ENCODE peak calls at places on chromosomes 16 and 17, in nine cellular contexts. K, X, Z, R, P, M, V, A and B are unnamed samples.

GRCh38 chr17:41520821-41521521 is 2.3 kb upstream of the KRT15 start:
- DNase-seq in K (peak; percentile 91), X (no peak), Z (no peak), R (no peak), P (no peak), M (peak; percentile 24), V (no peak), A (peak; percentile 36), B (no peak)

GRCh38 chr17:58121925-58122324 is 26.3 kb upstream of the OR4D1 start:
- DNase-seq in K (peak; percentile 71), X (no peak), Z (no peak), R (peak; percentile 53), P (no peak), M (peak; percentile 10), V (peak; percentile 29), A (peak; percentile 35), B (peak; percentile 23)

GRCh38 chr17:5181509-5182305 is 10.0 kb downstream of the ZNF594 start:
- DNase-seq in K (no peak), X (no peak), Z (no peak), R (no peak), P (no peak), M (no peak), V (no peak), A (no peak), B (no peak)

GRCh38 chr17:51260237-51260959 is at the start of gene UTP18:
- DNase-seq in K (peak; percentile 99), X (peak; percentile 87), Z (peak; percentile 98), R (peak; percentile 99), P (peak; percentile 97), M (peak; percentile 99), V (peak; percentile 98), A (peak; percentile 97), B (peak; percentile 93)

GRCh38 chr17:41680426-41681040 is 8.2 kb upstream of the EIF1 start:
- DNase-seq in K (peak; percentile 84), X (no peak), Z (no peak), R (no peak), P (no peak), M (no peak), V (no peak), A (no peak), B (no peak)

GRCh38 chr17:57266842-57267241 is 10.5 kb downstream of the MSI2 start:
- DNase-seq in K (no peak), X (no peak), Z (no peak), R (no peak), P (no peak), M (no peak), V (no peak), A (no peak), B (no peak)

GRCh38 chr16:80202831-80203230 is 338.0 kb upstream of the DYNLRB2 start:
- DNase-seq in K (no peak), X (no peak), Z (no peak), R (no peak), P (no peak), M (no peak), V (no peak), A (no peak), B (no peak)

GRCh38 chr17:41959336-41960095 is 7.1 kb upstream of the CNP start:
- DNase-seq in K (no peak), X (no peak), Z (no peak), R (peak; percentile 91), P (peak; percentile 40), M (peak; percentile 33), V (peak; percentile 59), A (peak; percentile 53), B (peak; percentile 61)

GRCh38 chr16:9258423-9259051 is 167.1 kb downstream of the HAPSTR1 start:
- DNase-seq in K (peak; percentile 38), X (no peak), Z (peak; percentile 47), R (peak; percentile 76), P (peak; percentile 61), M (no peak), V (no peak), A (peak; percentile 5), B (peak; percentile 75)

GRCh38 chr17:9195961-9196668 is 174.8 kb downstream of the NTN1 start:
- DNase-seq in K (peak; percentile 83), X (no peak), Z (no peak), R (peak; percentile 84), P (peak; percentile 29), M (no peak), V (no peak), A (no peak), B (peak; percentile 58)

GRCh38 chr17:78990349-78991016 is 10.8 kb upstream of the LGALS3BP start:
- DNase-seq in K (no peak), X (no peak), Z (no peak), R (no peak), P (no peak), M (no peak), V (no peak), A (no peak), B (no peak)

GRCh38 chr16:5033256-5034166 is at the start of gene NAGPA:
- DNase-seq in K (peak; percentile 86), X (peak; percentile 14), Z (peak; percentile 92), R (peak; percentile 86), P (peak; percentile 85), M (peak; percentile 71), V (peak; percentile 78), A (peak; percentile 75), B (peak; percentile 89)